ENCODE peak calls at places on chromosome 3, in four cellular contexts. One of them, this sample, is unnamed.

GRCh38 chr3:190728574-190729246 is 133.8 kb downstream of the GMNC start:
- DNase-seq in hepatocyte: no peak
- DNase-seq in heart left ventricle: no peak
- DNase-seq in pancreas: no peak
- DNase-seq in this sample: no peak

GRCh38 chr3:192726386-192726785 is 955 bp downstream of the FGF12 start:
- DNase-seq in pancreas: no peak
- DNase-seq in heart left ventricle: no peak
- DNase-seq in hepatocyte: no peak
- DNase-seq in this sample: no peak

GRCh38 chr3:38004415-38005075 is 14.0 kb downstream of the VILL start:
- DNase-seq in pancreas: peak; percentile 78
- DNase-seq in hepatocyte: peak; percentile 91
- DNase-seq in heart left ventricle: peak; percentile 64
- DNase-seq in this sample: peak; percentile 96

GRCh38 chr3:4978259-4978965 is 825 bp upstream of the BHLHE40 start:
- DNase-seq in pancreas: peak; percentile 98
- DNase-seq in hepatocyte: peak; percentile 97
- DNase-seq in heart left ventricle: peak; percentile 98
- DNase-seq in this sample: peak; percentile 97

GRCh38 chr3:57169872-57170623 is 4.9 kb upstream of the IL17RD start:
- DNase-seq in hepatocyte: peak; percentile 91
- DNase-seq in heart left ventricle: peak; percentile 74
- DNase-seq in pancreas: peak; percentile 79
- DNase-seq in this sample: peak; percentile 69

GRCh38 chr3:102444101-102444500 is 9.3 kb downstream of the ZPLD1 start:
- DNase-seq in pancreas: no peak
- DNase-seq in heart left ventricle: no peak
- DNase-seq in hepatocyte: no peak
- DNase-seq in this sample: no peak

GRCh38 chr3:13227315-13228165 is 154.3 kb upstream of the IQSEC1 start:
- DNase-seq in hepatocyte: no peak
- DNase-seq in pancreas: no peak
- DNase-seq in heart left ventricle: no peak
- DNase-seq in this sample: no peak

GRCh38 chr3:28053759-28054158 is 187.7 kb upstream of the CMC1 start:
- DNase-seq in hepatocyte: peak; percentile 9
- DNase-seq in heart left ventricle: no peak
- DNase-seq in pancreas: no peak
- DNase-seq in this sample: no peak

GRCh38 chr3:58563386-58564035 is 13.7 kb downstream of the FAM107A start:
- DNase-seq in hepatocyte: no peak
- DNase-seq in heart left ventricle: no peak
- DNase-seq in pancreas: no peak
- DNase-seq in this sample: peak; percentile 13

GRCh38 chr3:63631670-63632069 is 20.8 kb upstream of the SNTN start:
- DNase-seq in hepatocyte: no peak
- DNase-seq in heart left ventricle: no peak
- DNase-seq in pancreas: no peak
- DNase-seq in this sample: no peak

GRCh38 chr3:155785662-155786295 is 20.3 kb downstream of the C3orf33 start:
- DNase-seq in heart left ventricle: no peak
- DNase-seq in hepatocyte: no peak
- DNase-seq in pancreas: no peak
- DNase-seq in this sample: no peak

GRCh38 chr3:43180027-43180426 is 74.1 kb upstream of the POMGNT2 start:
- DNase-seq in hepatocyte: peak; percentile 44
- DNase-seq in heart left ventricle: peak; percentile 38
- DNase-seq in pancreas: no peak
- DNase-seq in this sample: peak; percentile 61

GRCh38 chr3:135325726-135326245 is 530.7 kb downstream of the EPHB1 start:
- DNase-seq in heart left ventricle: no peak
- DNase-seq in pancreas: peak; percentile 21
- DNase-seq in hepatocyte: no peak
- DNase-seq in this sample: no peak

GRCh38 chr3:136350132-136350531 is 100.0 kb downstream of the PCCB start:
- DNase-seq in pancreas: no peak
- DNase-seq in heart left ventricle: no peak
- DNase-seq in hepatocyte: peak; percentile 39
- DNase-seq in this sample: no peak

GRCh38 chr3:130748981-130749380 is 2.4 kb upstream of the PIK3R4 start:
- DNase-seq in heart left ventricle: no peak
- DNase-seq in pancreas: no peak
- DNase-seq in hepatocyte: no peak
- DNase-seq in this sample: no peak

GRCh38 chr3:155342344-155342743 is 48.9 kb upstream of the STRIT1 start:
- DNase-seq in pancreas: no peak
- DNase-seq in heart left ventricle: no peak
- DNase-seq in hepatocyte: no peak
- DNase-seq in this sample: no peak

GRCh38 chr3:29313074-29313473 is 32.2 kb downstream of the RBMS3 start:
- DNase-seq in heart left ventricle: no peak
- DNase-seq in hepatocyte: no peak
- DNase-seq in pancreas: no peak
- DNase-seq in this sample: no peak

GRCh38 chr3:55156851-55157650 is 229.2 kb upstream of the LRTM1 start:
- DNase-seq in hepatocyte: no peak
- DNase-seq in pancreas: no peak
- DNase-seq in heart left ventricle: no peak
- DNase-seq in this sample: no peak

GRCh38 chr3:195542261-195542660 is 864 bp downstream of the PPP1R2 start:
- DNase-seq in hepatocyte: no peak
- DNase-seq in pancreas: no peak
- DNase-seq in heart left ventricle: no peak
- DNase-seq in this sample: no peak

DNA sequence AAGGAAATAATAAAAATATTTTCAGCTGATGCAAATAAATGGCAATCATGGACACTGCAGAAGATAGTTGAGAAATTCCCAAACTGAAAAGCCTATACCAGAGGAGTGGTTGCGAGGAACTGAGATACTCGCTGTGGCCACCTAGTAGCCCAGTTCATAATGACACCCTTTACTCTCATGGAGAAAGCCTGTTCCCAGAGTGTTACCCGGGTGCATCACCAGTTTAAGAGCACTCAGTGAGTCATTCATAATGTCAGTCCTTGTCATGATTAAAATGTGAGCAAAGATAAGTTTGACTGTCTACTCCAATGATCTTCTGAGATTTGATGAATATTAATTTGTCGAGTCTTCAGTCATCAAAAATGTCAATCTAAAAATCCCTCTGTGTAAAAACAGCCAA is 138.4 kb upstream of the LRRC3B start:
- DNase-seq in heart left ventricle: no peak
- DNase-seq in hepatocyte: peak; percentile 13
- DNase-seq in pancreas: no peak
- DNase-seq in this sample: no peak
- TF ChIP-seq CTCF in heart left ventricle: peak; percentile 15
- TF ChIP-seq CTCF in hepatocyte: peak; percentile 27
- TF ChIP-seq CTCF in pancreas: no peak
- TF ChIP-seq CTCF in this sample: no peak

GRCh38 chr3:39065197-39065596 is 13.4 kb downstream of the WDR48 start:
- DNase-seq in pancreas: no peak
- DNase-seq in hepatocyte: peak; percentile 34
- DNase-seq in heart left ventricle: no peak
- DNase-seq in this sample: peak; percentile 21
- TF ChIP-seq CTCF in pancreas: no peak
- TF ChIP-seq CTCF in hepatocyte: peak; percentile 31
- TF ChIP-seq CTCF in heart left ventricle: peak; percentile 16
- TF ChIP-seq CTCF in this sample: no peak

GRCh38 chr3:126351086-126351770 is 6.0 kb downstream of the KLF15 start:
- DNase-seq in heart left ventricle: no peak
- DNase-seq in pancreas: no peak
- DNase-seq in hepatocyte: no peak
- DNase-seq in this sample: no peak

GRCh38 chr3:126353694-126354321 is 3.4 kb downstream of the KLF15 start:
- DNase-seq in heart left ventricle: no peak
- DNase-seq in pancreas: peak; percentile 54
- DNase-seq in hepatocyte: no peak
- DNase-seq in this sample: no peak

GRCh38 chr3:126350502-126351085 is 6.6 kb downstream of the KLF15 start:
- DNase-seq in pancreas: no peak
- DNase-seq in hepatocyte: no peak
- DNase-seq in heart left ventricle: no peak
- DNase-seq in this sample: no peak

GRCh38 chr3:126352476-126353454 is 4.4 kb downstream of the KLF15 start:
- DNase-seq in hepatocyte: no peak
- DNase-seq in heart left ventricle: no peak
- DNase-seq in pancreas: peak; percentile 37
- DNase-seq in this sample: no peak

GRCh38 chr3:126351771-126352475 is 5.3 kb downstream of the KLF15 start:
- DNase-seq in hepatocyte: no peak
- DNase-seq in heart left ventricle: no peak
- DNase-seq in pancreas: peak; percentile 38
- DNase-seq in this sample: no peak
- TF ChIP-seq CTCF in hepatocyte: no peak
- TF ChIP-seq CTCF in heart left ventricle: no peak
- TF ChIP-seq CTCF in pancreas: no peak
- TF ChIP-seq CTCF in this sample: no peak

GRCh38 chr3:72587282-72587681 is 261.0 kb downstream of the SHQ1 start:
- DNase-seq in hepatocyte: no peak
- DNase-seq in heart left ventricle: no peak
- DNase-seq in pancreas: no peak
- DNase-seq in this sample: no peak
- TF ChIP-seq CTCF in hepatocyte: no peak
- TF ChIP-seq CTCF in heart left ventricle: no peak
- TF ChIP-seq CTCF in pancreas: no peak
- TF ChIP-seq CTCF in this sample: no peak

DNA sequence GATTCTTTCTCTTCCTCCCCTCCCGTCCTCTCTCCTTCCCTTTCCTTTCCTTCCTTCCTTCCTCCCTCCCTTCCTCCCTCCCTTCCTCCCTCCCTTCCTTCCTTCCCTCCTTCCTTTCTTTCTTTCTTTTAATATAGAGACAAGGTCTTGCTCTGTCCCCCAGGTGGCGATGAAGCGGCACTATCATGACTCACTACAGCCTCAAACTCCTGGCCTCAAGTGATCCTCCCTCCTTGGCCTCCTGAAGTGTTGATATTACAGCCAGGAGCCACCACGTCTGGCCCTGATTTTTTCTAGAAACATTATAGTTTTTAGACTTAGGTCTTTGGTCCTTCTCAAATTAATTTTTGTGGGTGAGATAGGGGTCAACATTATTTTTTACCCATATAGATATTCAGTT is 15.5 kb downstream of the GRM2 start:
- DNase-seq in pancreas: no peak
- DNase-seq in hepatocyte: no peak
- DNase-seq in heart left ventricle: no peak
- DNase-seq in this sample: no peak
- TF ChIP-seq CTCF in pancreas: no peak
- TF ChIP-seq CTCF in hepatocyte: no peak
- TF ChIP-seq CTCF in heart left ventricle: no peak
- TF ChIP-seq CTCF in this sample: no peak

GRCh38 chr3:45929042-45929679 is 14.1 kb upstream of the CXCR6 start:
- DNase-seq in pancreas: no peak
- DNase-seq in hepatocyte: peak; percentile 54
- DNase-seq in heart left ventricle: no peak
- DNase-seq in this sample: peak; percentile 46
- TF ChIP-seq CTCF in pancreas: no peak
- TF ChIP-seq CTCF in hepatocyte: peak; percentile 63
- TF ChIP-seq CTCF in heart left ventricle: peak; percentile 54
- TF ChIP-seq CTCF in this sample: peak; percentile 75

GRCh38 chr3:50239649-50240048 is 3.6 kb downstream of the GNAI2 start:
- DNase-seq in hepatocyte: no peak
- DNase-seq in pancreas: no peak
- DNase-seq in heart left ventricle: no peak
- DNase-seq in this sample: no peak

GRCh38 chr3:50237133-50237651 is 1.2 kb downstream of the GNAI2 start:
- DNase-seq in hepatocyte: peak; percentile 58
- DNase-seq in pancreas: no peak
- DNase-seq in heart left ventricle: peak; percentile 58
- DNase-seq in this sample: no peak

GRCh38 chr3:50236484-50237132 is 604 bp downstream of the GNAI2 start:
- DNase-seq in heart left ventricle: no peak
- DNase-seq in hepatocyte: no peak
- DNase-seq in pancreas: no peak
- DNase-seq in this sample: no peak

GRCh38 chr3:50237754-50238548 is 1.9 kb downstream of the GNAI2 start:
- DNase-seq in heart left ventricle: peak; percentile 91
- DNase-seq in hepatocyte: peak; percentile 87
- DNase-seq in pancreas: peak; percentile 70
- DNase-seq in this sample: peak; percentile 76

GRCh38 chr3:50238549-50239026 is 2.6 kb downstream of the GNAI2 start:
- DNase-seq in hepatocyte: peak; percentile 50
- DNase-seq in pancreas: peak; percentile 97
- DNase-seq in heart left ventricle: peak; percentile 87
- DNase-seq in this sample: peak; percentile 94
- TF ChIP-seq CTCF in hepatocyte: no peak
- TF ChIP-seq CTCF in pancreas: no peak
- TF ChIP-seq CTCF in heart left ventricle: no peak
- TF ChIP-seq CTCF in this sample: no peak

GRCh38 chr3:106277731-106278130 is 408.9 kb upstream of the CBLB start:
- DNase-seq in hepatocyte: no peak
- DNase-seq in heart left ventricle: no peak
- DNase-seq in pancreas: no peak
- DNase-seq in this sample: no peak

GRCh38 chr3:106281231-106281630 is 412.4 kb upstream of the CBLB start:
- DNase-seq in pancreas: no peak
- DNase-seq in hepatocyte: peak; percentile 19
- DNase-seq in heart left ventricle: no peak
- DNase-seq in this sample: no peak

GRCh38 chr3:106276755-106277612 is 408.2 kb upstream of the CBLB start:
- DNase-seq in heart left ventricle: no peak
- DNase-seq in hepatocyte: no peak
- DNase-seq in pancreas: no peak
- DNase-seq in this sample: no peak

DNA sequence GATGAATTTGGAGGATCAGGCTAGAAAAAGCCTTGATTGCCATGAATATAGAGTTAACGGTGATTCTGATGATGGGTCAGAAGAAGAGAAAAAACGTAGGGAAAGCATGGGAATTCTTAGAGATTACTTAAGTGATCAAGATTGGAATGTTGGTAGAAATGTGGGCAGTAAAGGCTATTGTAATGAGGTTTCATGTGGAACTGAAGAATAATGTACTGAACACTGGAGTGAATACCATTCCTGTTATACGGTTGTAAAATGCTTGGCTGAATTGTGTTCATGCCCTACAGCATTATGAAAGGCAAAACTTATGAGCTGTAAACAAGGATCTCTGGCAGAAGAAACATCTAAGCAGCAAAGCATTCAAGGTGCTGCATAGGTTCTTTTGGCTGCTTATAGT is 414.1 kb upstream of the CBLB start:
- DNase-seq in heart left ventricle: no peak
- DNase-seq in pancreas: no peak
- DNase-seq in hepatocyte: no peak
- DNase-seq in this sample: no peak
- TF ChIP-seq CTCF in heart left ventricle: no peak
- TF ChIP-seq CTCF in pancreas: no peak
- TF ChIP-seq CTCF in hepatocyte: no peak
- TF ChIP-seq CTCF in this sample: no peak

DNA sequence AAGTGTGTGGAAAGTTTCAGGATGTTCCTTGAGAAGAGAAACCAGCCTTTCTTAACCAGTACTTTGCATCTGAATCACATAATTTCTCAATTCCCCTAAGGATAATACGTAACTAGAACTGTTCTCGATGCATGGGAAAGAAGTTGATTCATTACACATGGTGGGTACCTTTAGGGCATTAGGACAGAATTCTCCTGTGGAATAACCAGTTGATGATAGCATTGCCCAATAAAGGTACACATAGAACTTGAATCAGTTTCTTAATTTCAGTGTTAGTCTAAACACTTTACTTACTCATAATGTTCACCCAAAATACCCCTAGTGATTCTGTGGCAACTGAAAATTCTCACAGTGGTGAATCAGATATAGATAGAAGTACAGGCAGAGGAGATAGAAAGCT is 1030.9 kb downstream of the ROBO1 start:
- DNase-seq in pancreas: no peak
- DNase-seq in heart left ventricle: no peak
- DNase-seq in hepatocyte: no peak
- DNase-seq in this sample: no peak
- TF ChIP-seq CTCF in pancreas: no peak
- TF ChIP-seq CTCF in heart left ventricle: no peak
- TF ChIP-seq CTCF in hepatocyte: no peak
- TF ChIP-seq CTCF in this sample: no peak